ENCODE peak calls at places on chromosome 5, in four cellular contexts. Q is GM23248, E is substantia nigra, C is lower lobe of right lung. Z is an unnamed sample.
A peak's percentile ranks its signal among the peaks of the same experiment; 100 is the strongest.

GRCh38 chr5:23820764-23821471 is 313.5 kb downstream of the PRDM9 start:
- DNase-seq in Q (peak; percentile 84), E (no peak), C (no peak), Z (no peak)

GRCh38 chr5:34045996-34046395 is 3.0 kb upstream of the C1QTNF3 start:
- DNase-seq in Q (peak; percentile 79), E (no peak), C (no peak), Z (no peak)

GRCh38 chr5:134028496-134028895 is 23.7 kb upstream of the VDAC1 start:
- DNase-seq in Q (peak; percentile 76), E (no peak), C (no peak), Z (no peak)

GRCh38 chr5:180201051-180201987 is 7.7 kb downstream of the RASGEF1C start:
- DNase-seq in Q (peak; percentile 26), E (no peak), C (no peak), Z (no peak)

GRCh38 chr5:32029291-32029690 is 144.8 kb downstream of the GOLPH3 start:
- DNase-seq in Q (peak; percentile 83), E (no peak), C (no peak), Z (no peak)

GRCh38 chr5:73338201-73339126 is 110.1 kb downstream of the FOXD1 start:
- DNase-seq in Q (peak; percentile 78), E (no peak), C (no peak), Z (no peak)

GRCh38 chr5:126676195-126676624 is 75.5 kb downstream of the PHAX start:
- DNase-seq in Q (peak; percentile 72), E (peak; percentile 26), C (no peak), Z (peak; percentile 5)

GRCh38 chr5:169218176-169218575 is 82.8 kb downstream of the SLIT3 start:
- DNase-seq in Q (no peak), E (peak; percentile 35), C (no peak), Z (no peak)

GRCh38 chr5:140966293-140967225 is at the start of gene PCDHAC2:
- DNase-seq in Q (peak; percentile 26), E (peak; percentile 67), C (peak; percentile 70), Z (no peak)

GRCh38 chr5:55227738-55228430 is 769 bp upstream of the MCIDAS start:
- DNase-seq in Q (no peak), E (peak; percentile 13), C (no peak), Z (no peak)

GRCh38 chr5:58458851-58459275 is 1.0 kb downstream of the PLK2 start:
- DNase-seq in Q (peak; percentile 36), E (no peak), C (no peak), Z (no peak)

GRCh38 chr5:152140391-152140790 is 215.7 kb upstream of the GLRA1 start:
- DNase-seq in Q (no peak), E (no peak), C (no peak), Z (no peak)

GRCh38 chr5:81195334-81195929 is 37.7 kb upstream of the CKMT2 start:
- DNase-seq in Q (peak; percentile 15), E (peak; percentile 6), C (no peak), Z (no peak)

GRCh38 chr5:143116817-143117216 is 286.7 kb downstream of the NR3C1 start:
- DNase-seq in Q (no peak), E (no peak), C (no peak), Z (peak; percentile 18)

GRCh38 chr5:95620870-95621838 is 1.3 kb downstream of the GPR150 start:
- DNase-seq in Q (peak; percentile 65), E (peak; percentile 44), C (peak; percentile 53), Z (no peak)

GRCh38 chr5:95591490-95591901 is 28.4 kb upstream of the GPR150 start:
- DNase-seq in Q (peak; percentile 90), E (no peak), C (no peak), Z (no peak)

GRCh38 chr5:55231476-55232193 is 1.8 kb downstream of the CCNO start:
- DNase-seq in Q (peak; percentile 43), E (peak; percentile 48), C (peak; percentile 47), Z (peak; percentile 25)

GRCh38 chr5:6788956-6789649 is 75.9 kb downstream of the TENT4A start:
- DNase-seq in Q (no peak), E (no peak), C (no peak), Z (no peak)

GRCh38 chr5:77957931-77958476 is 181.9 kb upstream of the TBCA start:
- DNase-seq in Q (peak; percentile 3), E (no peak), C (no peak), Z (no peak)

GRCh38 chr5:73215891-73216610 is 43.1 kb downstream of the TMEM174 start:
- DNase-seq in Q (peak; percentile 92), E (peak; percentile 56), C (peak; percentile 80), Z (no peak)

GRCh38 chr5:150574818-150575537 is 65.5 kb upstream of the SYNPO start:
- DNase-seq in Q (no peak), E (no peak), C (no peak), Z (no peak)

GRCh38 chr5:157362502-157362901 is 96.6 kb downstream of the CYFIP2 start:
- DNase-seq in Q (no peak), E (no peak), C (no peak), Z (no peak)

GRCh38 chr5:75567710-75568109 is 43.5 kb upstream of the ANKDD1B start:
- DNase-seq in Q (peak; percentile 67), E (no peak), C (no peak), Z (no peak)

GRCh38 chr5:106121972-106122605 is 1548.6 kb downstream of the EFNA5 start:
- DNase-seq in Q (peak; percentile 46), E (no peak), C (no peak), Z (no peak)

GRCh38 chr5:1118738-1119137 is 6.9 kb upstream of the SLC12A7 start:
- DNase-seq in Q (no peak), E (no peak), C (no peak), Z (no peak)

GRCh38 chr5:161548472-161549094 is 2.1 kb upstream of the GABRB2 start:
- DNase-seq in Q (peak; percentile 3), E (peak; percentile 46), C (no peak), Z (peak; percentile 25)

GRCh38 chr5:98635631-98636030 is 137.8 kb upstream of the RGMB start:
- DNase-seq in Q (no peak), E (no peak), C (no peak), Z (no peak)

GRCh38 chr5:15267966-15268365 is 232.0 kb upstream of the FBXL7 start:
- DNase-seq in Q (no peak), E (no peak), C (no peak), Z (no peak)

GRCh38 chr5:68405784-68406183 is 190.2 kb downstream of the PIK3R1 start:
- DNase-seq in Q (no peak), E (no peak), C (no peak), Z (no peak)

GRCh38 chr5:68406767-68407232 is 191.2 kb downstream of the PIK3R1 start:
- DNase-seq in Q (no peak), E (no peak), C (peak; percentile 45), Z (no peak)

GRCh38 chr5:68405026-68405684 is 189.6 kb downstream of the PIK3R1 start:
- DNase-seq in Q (peak; percentile 25), E (no peak), C (no peak), Z (no peak)

GRCh38 chr5:68407312-68408239 is 192.0 kb downstream of the PIK3R1 start:
- DNase-seq in Q (no peak), E (no peak), C (no peak), Z (no peak)

GRCh38 chr5:68406344-68406743 is 190.8 kb downstream of the PIK3R1 start:
- DNase-seq in Q (no peak), E (no peak), C (no peak), Z (no peak)
- H3K27ac ChIP-seq in Q (no peak overlapping the region), E (no peak overlapping the region), C (no peak overlapping the region), Z (no peak overlapping the region)

DNA sequence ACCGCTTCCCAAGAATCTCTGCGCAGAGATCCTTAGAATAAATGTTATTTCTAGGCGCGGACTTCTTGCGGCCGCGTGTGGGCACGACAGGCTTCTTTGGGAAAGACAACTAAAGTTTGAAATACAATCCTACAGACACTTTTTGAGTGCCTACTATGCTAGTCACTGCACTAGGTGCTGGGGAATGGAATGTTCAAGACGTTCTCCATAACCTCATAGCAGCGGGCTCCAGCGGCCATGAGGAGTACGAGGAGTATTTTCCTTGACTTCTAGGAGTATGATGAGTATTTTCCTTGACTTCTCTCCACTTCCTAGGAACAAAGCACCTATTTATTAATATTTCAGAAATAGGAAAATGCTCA is 636 bp upstream of the PWWP2A start:
- DNase-seq in Q (no peak), E (no peak), C (no peak), Z (no peak)
- H3K27ac ChIP-seq in Q (no peak overlapping the region), E (peak overlapping the region; percentile 70), C (no peak overlapping the region), Z (peak overlapping the region; percentile 84)

GRCh38 chr5:16542275-16542674 is 74.5 kb downstream of the RETREG1 start:
- DNase-seq in Q (no peak), E (no peak), C (no peak), Z (no peak)
- H3K27ac ChIP-seq in Q (no peak overlapping the region), E (no peak overlapping the region), C (no peak overlapping the region), Z (no peak overlapping the region)

GRCh38 chr5:68046445-68046844 is 169.1 kb upstream of the PIK3R1 start:
- DNase-seq in Q (peak; percentile 99), E (no peak), C (no peak), Z (no peak)
- H3K27ac ChIP-seq in Q (peak overlapping the region; percentile 89), E (no peak overlapping the region), C (no peak overlapping the region), Z (no peak overlapping the region)

GRCh38 chr5:139745121-139745799 is 50.3 kb upstream of the PSD2 start:
- DNase-seq in Q (peak; percentile 96), E (peak; percentile 82), C (no peak), Z (peak; percentile 42)
- H3K27ac ChIP-seq in Q (peak overlapping the region; percentile 85), E (peak overlapping the region; percentile 76), C (no peak overlapping the region), Z (peak overlapping the region; percentile 63)

GRCh38 chr5:88734983-88735382 is 148.0 kb downstream of the MEF2C start:
- DNase-seq in Q (no peak), E (no peak), C (no peak), Z (no peak)

GRCh38 chr5:88740604-88741003 is 142.4 kb downstream of the MEF2C start:
- DNase-seq in Q (no peak), E (no peak), C (no peak), Z (no peak)

GRCh38 chr5:88732862-88733261 is 150.1 kb downstream of the MEF2C start:
- DNase-seq in Q (no peak), E (no peak), C (no peak), Z (no peak)

GRCh38 chr5:88734191-88734640 is 148.8 kb downstream of the MEF2C start:
- DNase-seq in Q (no peak), E (no peak), C (no peak), Z (no peak)

GRCh38 chr5:88736494-88736893 is 146.5 kb downstream of the MEF2C start:
- DNase-seq in Q (no peak), E (no peak), C (no peak), Z (no peak)
- H3K27ac ChIP-seq in Q (no peak overlapping the region), E (no peak overlapping the region), C (no peak overlapping the region), Z (no peak overlapping the region)

GRCh38 chr5:113293068-113293571 is 141.7 kb downstream of the TSSK1B start:
- DNase-seq in Q (peak; percentile 40), E (no peak), C (no peak), Z (no peak)

GRCh38 chr5:113294341-113295110 is 140.3 kb downstream of the TSSK1B start:
- DNase-seq in Q (peak; percentile 92), E (peak; percentile 67), C (peak; percentile 77), Z (peak; percentile 60)

GRCh38 chr5:113293613-113294340 is 141.0 kb downstream of the TSSK1B start:
- DNase-seq in Q (peak; percentile 65), E (no peak), C (no peak), Z (no peak)

GRCh38 chr5:113296681-113297080 is 138.1 kb downstream of the TSSK1B start:
- DNase-seq in Q (peak; percentile 42), E (no peak), C (no peak), Z (no peak)

GRCh38 chr5:113295111-113295539 is 139.7 kb downstream of the TSSK1B start:
- DNase-seq in Q (no peak), E (no peak), C (no peak), Z (no peak)
- H3K27ac ChIP-seq in Q (peak overlapping the region; percentile 79), E (no peak overlapping the region), C (no peak overlapping the region), Z (peak overlapping the region; percentile 38)

Z was measured in caudate nucleus.